ENCODE peak calls at places on chromosomes 4 and X, in six cellular contexts. J is pancreas; Z is GM12865; I is pons; K is caudate nucleus; M is naive thymus-derived CD4-positive, alpha-beta T cell. Y is an unnamed sample.

GRCh38 chrX:110418220-110418856 is 59.7 kb downstream of the RTL9 start:
- DNase-seq in J (no peak), Z (no peak), I (peak), K (peak), M (no peak), Y (no peak)

GRCh38 chr4:70992354-70992753 is 1.1 kb upstream of the DCK start:
- DNase-seq in J (no peak), Z (peak), I (no peak), K (no peak), M (no peak), Y (no peak)

GRCh38 chr4:35491093-35491492 is 753.2 kb downstream of the ARAP2 start:
- DNase-seq in J (no peak), Z (no peak), I (no peak), K (no peak), M (no peak), Y (no peak)

GRCh38 chr4:4866124-4866832 is 6.8 kb downstream of the MSX1 start:
- DNase-seq in J (no peak), Z (peak), I (no peak), K (no peak), M (no peak), Y (no peak)

GRCh38 chr4:95505149-95505548 is 43.6 kb downstream of the UNC5C start:
- DNase-seq in J (no peak), Z (no peak), I (peak), K (no peak), M (no peak), Y (no peak)

GRCh38 chr4:145501051-145501660 is 19.5 kb downstream of the SMAD1 start:
- DNase-seq in J (no peak), Z (peak), I (no peak), K (no peak), M (no peak), Y (no peak)

GRCh38 chr4:15737255-15737654 is 34.4 kb downstream of the BST1 start:
- DNase-seq in J (no peak), Z (peak), I (no peak), K (peak), M (no peak), Y (no peak)

GRCh38 chr4:1014395-1015167 is 3.2 kb downstream of the FGFRL1 start:
- DNase-seq in J (no peak), Z (no peak), I (peak), K (peak), M (no peak), Y (no peak)

GRCh38 chr4:74608151-74608949 is 163.4 kb downstream of the AREG start:
- DNase-seq in J (no peak), Z (no peak), I (no peak), K (no peak), M (no peak), Y (no peak)

GRCh38 chr4:15753786-15754185 is 24.3 kb upstream of the CD38 start:
- DNase-seq in J (no peak), Z (no peak), I (no peak), K (no peak), M (no peak), Y (peak)

GRCh38 chr4:138401330-138401729 is 159.2 kb upstream of the SLC7A11 start:
- DNase-seq in J (peak), Z (no peak), I (peak), K (no peak), M (no peak), Y (no peak)

GRCh38 chr4:107896158-107896645 is 35.1 kb upstream of the CYP2U1 start:
- DNase-seq in J (no peak), Z (no peak), I (no peak), K (no peak), M (no peak), Y (no peak)

GRCh38 chrX:24956828-24957227 is 58.9 kb downstream of the ARX start:
- DNase-seq in J (no peak), Z (no peak), I (no peak), K (no peak), M (no peak), Y (no peak)

GRCh38 chr4:101977096-101977495 is 186.6 kb downstream of the BANK1 start:
- DNase-seq in J (no peak), Z (no peak), I (peak), K (no peak), M (no peak), Y (no peak)

GRCh38 chr4:7554885-7555284 is 120.2 kb upstream of the PSAPL1 start:
- DNase-seq in J (no peak), Z (no peak), I (no peak), K (no peak), M (no peak), Y (no peak)

GRCh38 chr4:74320559-74321118 is 12.4 kb downstream of the EPGN start:
- DNase-seq in J (no peak), Z (peak), I (peak), K (peak), M (peak), Y (no peak)

GRCh38 chr4:120844528-120844921 is 78.0 kb downstream of the PRDM5 start:
- DNase-seq in J (no peak), Z (peak), I (no peak), K (no peak), M (no peak), Y (no peak)

GRCh38 chr4:186781032-186781917 is 57.6 kb upstream of the FAT1 start:
- DNase-seq in J (no peak), Z (no peak), I (no peak), K (no peak), M (no peak), Y (no peak)

GRCh38 chr4:144310535-144310934 is 170.0 kb upstream of the GYPA start:
- DNase-seq in J (no peak), Z (no peak), I (no peak), K (no peak), M (no peak), Y (no peak)

GRCh38 chr4:147360301-147360700 is 120.6 kb upstream of the EDNRA start:
- DNase-seq in J (no peak), Z (no peak), I (no peak), K (no peak), M (no peak), Y (no peak)

GRCh38 chr4:172232966-172233365 is 419.8 kb downstream of the GALNTL6 start:
- DNase-seq in J (no peak), Z (no peak), I (no peak), K (no peak), M (no peak), Y (no peak)

GRCh38 chr4:38177035-38177791 is 217.0 kb downstream of the PTTG2 start:
- DNase-seq in J (no peak), Z (peak), I (peak), K (no peak), M (peak), Y (peak)

GRCh38 chrX:70264784-70265183 is 3.4 kb upstream of the ARR3 start:
- DNase-seq in J (no peak), Z (no peak), I (no peak), K (no peak), M (no peak), Y (no peak)

GRCh38 chr4:132587626-132588025 is 561.5 kb upstream of the PCDH10 start:
- DNase-seq in J (no peak), Z (no peak), I (no peak), K (no peak), M (no peak), Y (no peak)

GRCh38 chr4:6999172-7000086 is 43.7 kb upstream of the TADA2B start:
- DNase-seq in J (no peak), Z (no peak), I (peak), K (no peak), M (no peak), Y (no peak)

GRCh38 chr4:31701256-31701655 is 981.1 kb downstream of the PCDH7 start:
- DNase-seq in J (peak), Z (no peak), I (no peak), K (no peak), M (no peak), Y (no peak)

GRCh38 chr4:174437756-174438155 is 84.5 kb downstream of the HPGD start:
- DNase-seq in J (no peak), Z (no peak), I (no peak), K (no peak), M (no peak), Y (no peak)